ENCODE peak calls at places on chromosomes 16 and 17, in eight cellular contexts. E is MM.1S; D is naive thymus-derived CD4-positive, alpha-beta T cell; Z is tibial artery; I is DND-41; V is aorta; X is breast epithelium; P is cardiac muscle cell. J is an unnamed sample.

GRCh38 chr17:47730681-47731080 is 2.4 kb upstream of the TBX21 start:
- DNase-seq in V (peak; percentile 57), I (no peak), P (no peak), D (no peak), Z (no peak), X (no peak), E (no peak), J (no peak)

GRCh38 chr16:49594706-49595534 is 221.3 kb downstream of the C16orf78 start:
- DNase-seq in P (no peak), Z (peak; percentile 25), X (no peak), I (no peak), V (no peak), D (no peak), E (no peak), J (no peak)

GRCh38 chr17:80361495-80362220 is 53.3 kb upstream of the ENDOV start:
- DNase-seq in P (peak; percentile 22), V (peak; percentile 78), X (no peak), I (peak; percentile 38), Z (peak; percentile 63), E (no peak), D (peak; percentile 10), J (peak; percentile 49)

GRCh38 chr17:21198411-21198810 is 15.6 kb downstream of the TMEM11 start:
- DNase-seq in P (no peak), D (no peak), V (no peak), Z (no peak), I (no peak), X (no peak), E (no peak), J (no peak)

GRCh38 chr16:27285676-27286196 is 17.2 kb upstream of the NSMCE1 start:
- DNase-seq in D (no peak), Z (no peak), V (no peak), P (peak; percentile 45), E (no peak), X (no peak), I (no peak), J (no peak)

GRCh38 chr16:50462793-50463507 is 85.2 kb upstream of the NKD1 start:
- DNase-seq in D (no peak), X (no peak), V (no peak), Z (peak; percentile 20), E (no peak), P (no peak), I (no peak), J (no peak)

GRCh38 chr17:55314784-55315491 is 50.2 kb downstream of the HLF start:
- DNase-seq in D (no peak), I (no peak), E (no peak), P (no peak), V (no peak), X (no peak), Z (no peak), J (no peak)

GRCh38 chr16:84459941-84460405 is 44.5 kb downstream of the MEAK7 start:
- DNase-seq in X (no peak), P (no peak), E (no peak), D (no peak), V (peak; percentile 55), I (no peak), Z (peak; percentile 51), J (no peak)

GRCh38 chr17:61447358-61447757 is 4.9 kb upstream of the TBX4 start:
- DNase-seq in I (no peak), V (no peak), D (no peak), X (peak; percentile 5), P (no peak), Z (no peak), E (no peak), J (no peak)

GRCh38 chr16:71448274-71448866 is 6.5 kb upstream of the TLE7 start:
- DNase-seq in X (no peak), V (no peak), Z (no peak), E (no peak), I (no peak), P (no peak), D (no peak), J (no peak)
- H3K9me3 ChIP-seq in X (peaks cover 98% of the 10 kb centered on the region), V (peaks cover 24% of the 10 kb centered on the region), Z (peaks cover 98% of the 10 kb centered on the region), E (no peaks in the 10 kb centered on the region), I (peaks cover 31% of the 10 kb centered on the region), P (peaks cover 8% of the 10 kb centered on the region), D (peaks cover 22% of the 10 kb centered on the region), J (peaks cover 93% of the 10 kb centered on the region)

GRCh38 chr17:58248955-58249269 is 10.5 kb downstream of the LPO start:
- DNase-seq in X (no peak), E (no peak), V (no peak), P (no peak), D (no peak), I (no peak), Z (no peak), J (no peak)
- H3K4me3 ChIP-seq in X (no peak overlapping the region), E (no peak overlapping the region), V (no peak overlapping the region), P (peak overlapping the region; percentile 24), D (peak overlapping the region; percentile 65), I (no peak overlapping the region), Z (no peak overlapping the region), J (peak overlapping the region; percentile 64)

GRCh38 chr16:35574011-35574410 is 2114.6 kb downstream of the TP53TG3F start:
- DNase-seq in Z (no peak), V (no peak), P (no peak), I (no peak), X (no peak), D (no peak), E (no peak), J (no peak)
- H3K9me3 ChIP-seq in Z (peaks cover 19% of the 10 kb centered on the region), V (peaks cover 2% of the 10 kb centered on the region), P (no peaks in the 10 kb centered on the region), I (peaks cover 17% of the 10 kb centered on the region), X (peaks cover 34% of the 10 kb centered on the region), D (no peaks in the 10 kb centered on the region), E (no peaks in the 10 kb centered on the region), J (no peaks in the 10 kb centered on the region)

DNA sequence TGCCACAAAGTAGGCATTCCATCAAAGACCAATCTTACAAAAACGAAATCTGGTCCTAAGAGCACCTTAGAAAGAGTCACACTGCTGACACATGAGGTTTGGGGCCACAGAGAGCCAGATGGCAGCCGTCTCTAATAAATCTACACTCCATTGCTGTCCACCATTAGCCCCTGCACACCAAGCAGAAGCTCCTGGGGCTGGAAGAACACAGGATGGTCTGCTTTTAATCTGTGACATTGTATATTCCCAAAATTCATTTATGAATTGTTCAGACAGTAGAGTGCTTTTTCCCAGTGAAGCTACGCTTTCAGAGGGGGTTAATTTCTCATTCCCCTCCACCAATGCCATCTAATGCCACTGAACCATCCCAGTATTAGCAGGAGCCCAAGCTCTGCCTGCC is 1.6 kb downstream of the CYB561 start:
- DNase-seq in V (no peak), Z (no peak), P (no peak), I (no peak), E (no peak), D (no peak), X (no peak), J (no peak)
- H3K4me3 ChIP-seq in V (no peak overlapping the region), Z (no peak overlapping the region), P (no peak overlapping the region), I (no peak overlapping the region), E (no peak overlapping the region), D (no peak overlapping the region), X (no peak overlapping the region), J (no peak overlapping the region)

GRCh38 chr17:16623282-16623681 is 30.4 kb downstream of the ZNF624 start:
- DNase-seq in I (no peak), D (no peak), V (no peak), P (no peak), Z (no peak), E (no peak), X (no peak), J (no peak)

GRCh38 chr17:16617481-16618060 is 36.1 kb downstream of the ZNF624 start:
- DNase-seq in I (no peak), E (no peak), V (no peak), Z (no peak), X (no peak), D (no peak), P (no peak), J (no peak)

DNA sequence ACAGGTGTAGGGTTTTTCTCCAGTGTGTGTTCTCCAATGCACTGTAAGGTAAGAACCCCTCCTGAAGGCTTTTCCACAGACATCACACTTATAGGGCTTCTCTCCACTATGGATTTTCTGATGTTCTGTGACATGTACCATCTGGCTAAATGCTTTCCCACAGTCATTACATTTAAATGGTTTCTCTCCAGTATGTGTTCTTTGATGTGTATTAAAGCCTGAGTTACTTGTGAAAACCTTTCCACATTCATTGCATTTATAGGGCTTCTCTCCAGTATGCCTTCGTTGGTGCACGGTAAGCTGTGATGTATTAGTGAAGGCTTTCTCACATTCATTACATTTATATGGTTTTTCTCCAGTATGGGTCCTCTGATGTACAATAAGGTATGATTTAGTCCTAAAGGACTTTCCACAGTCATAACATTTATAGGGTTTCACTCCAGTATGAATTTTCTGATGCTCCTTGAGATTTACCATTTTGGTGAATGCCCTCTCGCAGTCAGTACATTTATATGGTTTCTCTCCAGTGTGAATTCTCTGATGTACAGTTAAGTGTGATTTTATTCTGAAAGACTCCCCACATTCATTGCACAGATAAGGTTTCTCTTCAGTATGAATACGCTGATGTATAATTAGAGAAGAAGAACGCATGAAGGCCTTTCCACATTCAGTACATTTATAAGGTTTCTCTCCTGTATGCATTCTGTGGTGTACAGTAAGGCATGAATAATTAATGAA is 30.9 kb downstream of the ZNF624 start:
- DNase-seq in D (no peak), V (no peak), Z (no peak), E (no peak), X (no peak), I (no peak), P (no peak), J (no peak)
- H3K9me3 ChIP-seq in D (peaks cover 25% of the 10 kb centered on the region), V (peaks cover 14% of the 10 kb centered on the region), Z (peaks cover 50% of the 10 kb centered on the region), E (no peaks in the 10 kb centered on the region), X (peaks cover 63% of the 10 kb centered on the region), I (peaks cover 57% of the 10 kb centered on the region), P (peaks cover 7% of the 10 kb centered on the region), J (peaks cover 87% of the 10 kb centered on the region)

GRCh38 chr17:3891626-3892094 is 1.2 kb downstream of the CAMKK1 start:
- DNase-seq in D (no peak), E (no peak), P (no peak), X (no peak), I (no peak), V (no peak), Z (no peak), J (no peak)
- H3K4me3 ChIP-seq in D (peak overlapping the region; percentile 49), E (no peak overlapping the region), P (peak overlapping the region; percentile 88), X (peak overlapping the region; percentile 53), I (peak overlapping the region; percentile 71), V (no peak overlapping the region), Z (peak overlapping the region; percentile 64), J (peak overlapping the region; percentile 80)

GRCh38 chr16:86227801-86228200 is 282.5 kb upstream of the FOXF1 start:
- DNase-seq in P (no peak), E (no peak), Z (no peak), I (no peak), D (no peak), V (peak; percentile 52), X (no peak), J (no peak)

GRCh38 chr16:86229866-86230656 is 280.3 kb upstream of the FOXF1 start:
- DNase-seq in V (peak; percentile 39), I (no peak), X (no peak), Z (no peak), P (no peak), E (no peak), D (no peak), J (no peak)

GRCh38 chr16:86231321-86231995 is 278.9 kb upstream of the FOXF1 start:
- DNase-seq in I (no peak), P (no peak), E (no peak), X (no peak), Z (no peak), V (peak; percentile 28), D (no peak), J (no peak)

GRCh38 chr16:86228713-86229112 is 281.6 kb upstream of the FOXF1 start:
- DNase-seq in I (no peak), E (no peak), X (no peak), V (no peak), P (no peak), Z (no peak), D (no peak), J (no peak)

GRCh38 chr16:86229283-86229682 is 281.0 kb upstream of the FOXF1 start:
- DNase-seq in Z (no peak), E (no peak), I (no peak), X (no peak), V (no peak), P (no peak), D (no peak), J (no peak)
- H3K9me3 ChIP-seq in Z (no peaks in the 10 kb centered on the region), E (no peaks in the 10 kb centered on the region), I (no peaks in the 10 kb centered on the region), X (no peaks in the 10 kb centered on the region), V (no peaks in the 10 kb centered on the region), P (no peaks in the 10 kb centered on the region), D (no peaks in the 10 kb centered on the region), J (no peaks in the 10 kb centered on the region)